ENCODE peak calls at places on chromosome 2, in four cellular contexts. S is endothelial cell of umbilical vein, M is uterus, Y is IMR-90. O is an unnamed sample.

GRCh38 chr2:178363252-178363651 is 87.7 kb downstream of the PRKRA start:
- DNase-seq in S (no peak), M (no peak), Y (peak; percentile 83), O (no peak)

GRCh38 chr2:85032621-85033020 is 61.7 kb downstream of the KCMF1 start:
- DNase-seq in M (no peak), S (no peak), Y (peak; percentile 27), O (no peak)

GRCh38 chr2:64987963-64988419 is 1.2 kb upstream of the SLC1A4 start:
- DNase-seq in M (no peak), Y (peak; percentile 94), S (peak; percentile 91), O (no peak)

GRCh38 chr2:104919127-104919526 is 65.2 kb downstream of the POU3F3 start:
- DNase-seq in S (no peak), Y (no peak), M (no peak), O (no peak)

GRCh38 chr2:112483047-112483473 is 1.1 kb downstream of the TTL start:
- DNase-seq in S (peak; percentile 60), M (no peak), Y (peak; percentile 73), O (peak; percentile 76)

GRCh38 chr2:25306767-25307368 is 34.9 kb downstream of the DNMT3A start:
- DNase-seq in S (no peak), M (no peak), Y (no peak), O (peak; percentile 81)

GRCh38 chr2:67234443-67234842 is 162.7 kb upstream of the ETAA1 start:
- DNase-seq in Y (peak; percentile 72), S (peak; percentile 26), M (no peak), O (peak; percentile 34)

GRCh38 chr2:45651415-45652089 is at the start of gene PRKCE:
- DNase-seq in M (peak; percentile 76), Y (no peak), S (peak; percentile 50), O (peak; percentile 21)

GRCh38 chr2:215680605-215681598 is 245.0 kb upstream of the FN1 start:
- DNase-seq in S (no peak), M (no peak), Y (peak; percentile 87), O (peak; percentile 83)

GRCh38 chr2:171225302-171225980 is 64.7 kb upstream of the TLK1 start:
- DNase-seq in Y (peak; percentile 95), S (peak; percentile 37), M (no peak), O (peak; percentile 55)

GRCh38 chr2:33210626-33211025 is 263.9 kb downstream of the LTBP1 start:
- DNase-seq in S (peak; percentile 94), Y (peak; percentile 99), M (peak; percentile 54), O (no peak)
- TF ChIP-seq POLR2A in S (peak; percentile 43), Y (peak; percentile 32), M (no peak), O (no peak)

DNA sequence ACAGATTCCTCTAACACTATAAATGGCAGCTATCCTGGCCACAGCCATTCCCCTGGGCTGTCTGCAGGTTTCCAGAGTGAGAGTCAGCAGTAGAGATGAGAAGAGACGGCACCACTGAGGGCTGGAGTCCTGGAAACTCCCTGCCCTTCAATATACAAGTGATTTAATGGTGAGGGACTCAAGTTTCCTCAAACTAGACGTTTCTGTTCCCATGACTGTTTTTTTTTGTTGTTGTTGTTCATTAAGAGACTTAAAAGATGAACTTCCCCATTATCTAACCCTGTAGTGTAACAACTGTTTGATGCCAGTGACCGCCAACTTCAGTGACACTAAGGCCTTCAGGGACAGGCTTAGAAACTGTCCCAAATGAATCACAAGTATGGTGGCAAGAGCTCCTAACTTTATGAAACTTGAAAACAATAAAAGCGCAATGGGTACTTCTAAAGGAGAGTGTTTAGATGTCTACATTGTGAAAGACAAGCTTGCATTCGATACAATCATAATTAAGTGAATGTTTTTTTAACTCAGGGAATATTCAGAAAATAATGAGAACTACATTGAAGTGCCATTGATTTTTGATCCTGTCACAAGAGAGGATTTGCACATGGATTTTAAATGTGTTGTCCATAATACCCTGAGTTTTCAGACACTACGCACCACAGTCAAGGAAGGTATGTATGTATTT is 34.0 kb downstream of the IL1R2 start:
- DNase-seq in Y (no peak), M (no peak), S (no peak), O (peak; percentile 35)
- TF ChIP-seq POLR2A in Y (no peak), M (no peak), S (no peak), O (no peak)

DNA sequence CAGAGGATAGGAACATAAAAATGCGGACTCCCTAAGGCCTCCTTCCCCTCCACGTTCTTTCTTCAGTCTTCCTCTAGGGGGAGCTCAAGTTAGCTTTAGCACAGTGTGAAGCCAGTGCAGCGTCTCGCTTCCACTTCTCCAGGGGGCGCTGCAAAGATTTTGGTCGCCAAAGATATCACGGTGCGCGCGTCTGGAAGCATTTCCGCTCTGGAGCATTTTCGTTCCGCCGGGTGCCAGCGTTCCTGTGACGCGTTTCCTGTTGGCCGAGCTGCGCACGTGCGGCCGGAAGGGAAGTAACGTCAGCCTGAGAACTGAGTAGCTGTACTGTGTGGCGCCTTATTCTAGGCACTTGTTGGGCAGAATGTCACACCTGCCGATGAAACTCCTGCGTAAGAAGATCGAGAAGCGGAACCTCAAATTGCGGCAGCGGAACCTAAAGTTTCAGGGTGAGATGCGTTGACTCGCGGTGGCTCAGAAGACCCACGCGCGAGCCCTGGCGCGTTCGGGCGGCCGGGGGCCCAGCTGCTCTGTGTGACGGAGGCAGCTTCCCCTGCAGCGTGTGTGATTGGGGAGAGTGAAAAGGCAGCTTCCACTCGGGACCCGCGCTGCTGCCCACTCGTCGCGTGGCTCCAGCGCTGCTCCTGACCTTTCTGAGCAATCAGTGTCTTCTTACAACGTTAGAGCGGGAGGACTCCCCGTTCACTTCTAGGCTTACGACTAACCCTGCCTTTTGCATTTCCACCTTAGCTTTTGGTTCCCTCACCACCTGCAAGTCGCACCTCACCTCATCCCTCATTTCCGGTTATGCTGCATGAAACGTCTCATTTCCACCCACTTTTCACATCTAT is at the start of gene DDX18:
- DNase-seq in M (peak; percentile 98), S (peak; percentile 99), Y (peak; percentile 97), O (peak; percentile 98)
- TF ChIP-seq POLR2A in M (peak; percentile 45), S (peak; percentile 87), Y (peak; percentile 91), O (peak; percentile 75)

GRCh38 chr2:58595714-58596113 is 354.6 kb upstream of the FANCL start:
- DNase-seq in M (no peak), S (no peak), Y (no peak), O (no peak)
- TF ChIP-seq POLR2A in M (no peak), S (no peak), Y (no peak), O (no peak)

DNA sequence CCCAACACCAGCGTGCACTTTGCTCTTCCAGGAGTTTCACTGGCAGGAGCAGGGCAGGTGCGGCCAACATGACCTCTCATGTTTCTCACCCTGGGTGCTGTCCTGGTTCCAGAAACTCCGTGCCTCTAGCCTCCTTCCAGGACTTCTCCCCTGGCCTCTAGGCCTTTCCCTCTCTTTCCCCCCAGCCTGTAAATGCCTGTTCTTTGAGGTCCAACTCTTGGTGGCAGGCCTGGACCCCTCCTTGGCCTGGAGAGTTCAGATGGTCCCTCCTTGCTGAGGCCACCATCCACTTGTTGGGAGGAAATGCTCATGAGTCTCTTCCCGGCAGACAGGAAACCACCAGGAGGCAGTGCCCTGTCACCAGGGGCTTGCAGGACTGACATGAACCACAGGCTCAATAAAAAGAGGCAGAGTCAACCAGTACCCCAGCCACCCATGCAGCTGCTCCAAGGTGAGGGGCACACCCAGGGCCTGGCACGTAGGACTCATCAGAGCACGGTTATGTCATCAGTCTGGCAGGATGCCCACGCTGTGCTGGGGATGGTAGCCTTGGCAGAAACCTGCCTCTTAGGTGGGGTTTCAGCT is 1.5 kb downstream of the MALL start:
- DNase-seq in Y (no peak), M (no peak), S (peak; percentile 59), O (peak; percentile 30)
- TF ChIP-seq POLR2A in Y (no peak), M (no peak), S (no peak), O (no peak)

DNA sequence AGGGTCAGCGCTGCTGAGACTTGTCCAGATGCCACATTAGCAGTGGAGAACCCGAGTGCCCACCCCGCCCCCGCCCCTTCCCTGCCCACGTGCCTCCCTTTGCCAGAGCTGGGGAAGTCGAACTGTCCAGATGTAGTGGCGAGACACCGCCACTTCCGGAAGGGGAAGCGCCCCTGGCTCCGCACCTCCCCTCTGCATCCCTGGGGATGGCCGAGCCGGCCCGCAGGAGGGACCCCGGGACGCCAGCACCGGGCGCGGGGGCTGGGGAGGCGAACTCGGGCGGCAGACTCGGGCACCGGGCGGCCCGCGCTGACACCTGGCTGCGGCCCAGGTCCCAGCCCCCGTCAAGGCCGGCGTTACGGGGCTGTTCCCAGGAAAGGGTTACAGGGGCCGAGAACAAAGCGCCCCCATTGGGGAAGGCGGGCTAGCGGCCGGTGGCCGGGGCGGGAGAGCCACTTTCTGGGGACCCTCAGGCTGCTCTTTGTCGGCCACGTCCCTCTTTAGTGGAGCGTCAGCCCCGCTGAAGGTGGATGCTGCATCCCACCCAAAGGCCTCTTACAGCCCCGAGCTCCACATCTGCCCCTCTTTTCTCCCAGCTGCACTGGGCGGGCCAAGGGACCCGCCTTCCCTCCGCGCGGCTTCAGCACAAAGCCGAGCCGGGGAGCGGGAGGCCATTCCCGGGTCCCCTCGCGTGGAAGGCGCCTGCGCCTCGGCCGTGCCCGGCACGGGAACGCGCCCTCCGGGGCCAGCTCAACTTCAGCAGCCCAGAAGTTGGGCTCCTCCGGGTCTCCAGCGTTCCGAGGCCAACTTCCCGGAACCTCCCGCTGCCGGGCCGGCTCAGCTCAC is 1.4 kb downstream of the SDC1 start:
- DNase-seq in M (peak; percentile 39), S (peak; percentile 38), Y (peak; percentile 42), O (peak; percentile 57)
- TF ChIP-seq POLR2A in M (no peak), S (no peak), Y (no peak), O (no peak)

DNA sequence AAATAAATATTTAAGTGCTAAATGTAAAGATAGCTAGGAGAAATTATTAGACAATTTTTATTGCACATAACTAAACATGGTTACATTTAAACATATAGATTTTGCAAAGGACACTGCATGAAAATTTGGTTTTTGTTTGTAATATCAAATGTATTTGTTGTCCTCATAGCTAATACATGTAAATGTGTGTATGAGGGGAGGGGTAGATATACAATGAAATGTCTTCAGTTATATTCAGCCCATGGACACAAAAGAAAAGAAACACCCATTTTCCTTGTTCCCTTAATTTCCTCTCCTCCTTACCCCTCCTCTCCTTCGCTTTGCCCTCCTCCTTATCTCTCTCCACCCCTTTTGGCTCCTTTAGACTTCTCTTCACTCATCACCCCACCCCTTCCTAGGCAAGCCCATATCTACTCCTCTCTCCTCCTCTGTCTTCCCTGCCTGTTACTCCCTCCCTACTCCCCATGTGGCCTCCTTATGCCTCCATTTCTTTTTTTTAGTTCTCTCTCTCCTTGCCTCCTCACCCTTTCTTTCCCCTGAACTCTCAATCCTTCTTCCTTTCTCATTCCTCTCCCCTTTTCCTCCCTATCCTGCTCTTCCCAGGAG is 1.4 kb downstream of the COL3A1 start:
- DNase-seq in M (peak; percentile 54), S (no peak), Y (peak; percentile 93), O (no peak)
- TF ChIP-seq POLR2A in M (peak; percentile 67), S (no peak), Y (no peak), O (no peak)

GRCh38 chr2:182245963-182246362 is 180.9 kb downstream of the PDE1A start:
- DNase-seq in Y (peak; percentile 4), M (no peak), S (no peak), O (no peak)

GRCh38 chr2:182248362-182248761 is 178.5 kb downstream of the PDE1A start:
- DNase-seq in S (no peak), M (no peak), Y (no peak), O (no peak)

GRCh38 chr2:182247831-182248230 is 179.0 kb downstream of the PDE1A start:
- DNase-seq in M (no peak), Y (no peak), S (no peak), O (no peak)

GRCh38 chr2:182252534-182252933 is 174.3 kb downstream of the PDE1A start:
- DNase-seq in S (no peak), Y (no peak), M (no peak), O (no peak)

DNA sequence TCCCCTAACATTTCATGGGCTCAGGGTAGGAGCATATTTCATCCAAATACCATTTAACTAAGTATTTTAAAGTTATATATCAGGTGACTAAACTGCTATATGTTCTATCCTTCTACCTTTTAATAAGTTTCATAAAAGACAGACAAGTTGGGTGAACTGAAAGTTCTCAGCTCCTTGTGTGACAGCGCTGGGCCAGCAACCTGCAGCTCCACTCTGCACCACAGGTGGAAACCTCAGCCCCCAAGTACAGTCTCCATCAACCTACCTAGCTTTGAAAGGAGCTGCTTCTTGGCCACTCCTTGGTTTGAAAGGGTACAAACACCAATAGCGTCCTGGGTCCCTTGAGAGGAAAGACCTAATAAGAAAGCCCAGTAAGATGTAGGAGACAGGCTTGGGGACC is 177.9 kb downstream of the PDE1A start:
- DNase-seq in M (no peak), S (no peak), Y (no peak), O (no peak)
- TF ChIP-seq POLR2A in M (no peak), S (no peak), Y (no peak), O (no peak)

O was measured in NB4.